ENCODE peak calls at places on chromosome 11, in ten cellular contexts. C, R, M, O, Q, I, X, S, L and A are unnamed samples.

GRCh38 chr11:120413480-120413879 is 77.3 kb downstream of the ARHGEF12 start:
- DNase-seq in S (no peak), M (no peak), I (no peak), C (no peak), L (no peak), R (no peak), X (no peak), O (no peak), Q (peak; percentile 85), A (peak; percentile 45)

GRCh38 chr11:8018742-8019631 is 31.9 kb downstream of the EIF3F start:
- DNase-seq in L (peak; percentile 69), X (peak; percentile 53), C (peak; percentile 25), O (no peak), R (peak; percentile 24), M (peak; percentile 66), S (peak; percentile 53), Q (peak; percentile 69), I (peak; percentile 93), A (peak; percentile 16)

GRCh38 chr11:20278727-20279126 is 84.8 kb upstream of the HTATIP2 start:
- DNase-seq in M (no peak), O (no peak), S (no peak), I (no peak), R (no peak), Q (no peak), L (no peak), C (no peak), X (no peak), A (no peak)

GRCh38 chr11:119650251-119650650 is 78.7 kb downstream of the NECTIN1 start:
- DNase-seq in L (no peak), X (no peak), C (no peak), I (no peak), Q (no peak), M (no peak), O (no peak), S (no peak), R (no peak), A (no peak)

GRCh38 chr11:132055296-132055695 is 684.9 kb downstream of the NTM start:
- DNase-seq in R (no peak), Q (no peak), O (no peak), C (no peak), I (no peak), S (no peak), L (no peak), M (no peak), X (no peak), A (no peak)

GRCh38 chr11:65213322-65214211 is 31.8 kb downstream of the CAPN1 start:
- DNase-seq in O (no peak), R (no peak), M (peak; percentile 36), Q (peak; percentile 6), C (no peak), I (no peak), X (peak; percentile 41), S (no peak), L (no peak), A (no peak)

GRCh38 chr11:8267831-8268529 is 4.3 kb upstream of the LMO1 start:
- DNase-seq in Q (no peak), R (no peak), C (no peak), O (no peak), S (no peak), I (peak; percentile 44), X (peak; percentile 21), L (peak; percentile 35), M (no peak), A (no peak)

GRCh38 chr11:17722000-17722643 is 2.8 kb downstream of the MYOD1 start:
- DNase-seq in Q (peak; percentile 11), M (no peak), R (no peak), L (no peak), I (no peak), O (no peak), C (no peak), X (no peak), S (no peak), A (no peak)

GRCh38 chr11:96254087-96254486 is 88.9 kb downstream of the MAML2 start:
- DNase-seq in O (no peak), Q (peak; percentile 75), S (no peak), C (no peak), L (peak; percentile 54), I (no peak), M (no peak), R (no peak), X (no peak), A (no peak)

GRCh38 chr11:34633990-34634725 is 13.3 kb downstream of the EHF start:
- DNase-seq in M (no peak), X (no peak), L (no peak), Q (peak; percentile 51), C (no peak), I (no peak), O (peak; percentile 74), R (peak; percentile 55), S (no peak), A (no peak)

GRCh38 chr11:111941963-111942362 is 4.8 kb downstream of the DIXDC1 start:
- DNase-seq in S (no peak), C (no peak), O (no peak), L (no peak), X (no peak), Q (no peak), R (no peak), I (no peak), M (no peak), A (no peak)

GRCh38 chr11:116166788-116167465 is 605.9 kb downstream of the BUD13 start:
- DNase-seq in S (no peak), X (no peak), Q (no peak), C (no peak), R (no peak), I (no peak), O (no peak), M (no peak), L (no peak), A (no peak)

GRCh38 chr11:6253196-6253595 is 6.4 kb upstream of the CCKBR start:
- DNase-seq in R (no peak), M (no peak), Q (no peak), O (no peak), S (no peak), C (no peak), X (no peak), I (no peak), L (no peak), A (no peak)

GRCh38 chr11:99020324-99021225 is at the start of gene CNTN5:
- DNase-seq in I (no peak), C (no peak), X (no peak), S (peak; percentile 56), Q (peak; percentile 5), R (no peak), O (no peak), L (peak; percentile 87), M (no peak), A (no peak)

GRCh38 chr11:2810401-2811205 is 75.0 kb downstream of the CDKN1C start:
- DNase-seq in L (no peak), S (no peak), X (no peak), I (no peak), C (no peak), M (no peak), R (no peak), O (no peak), Q (no peak), A (no peak)

GRCh38 chr11:110044226-110044968 is 48.8 kb upstream of the ZC3H12C start:
- DNase-seq in I (no peak), R (no peak), L (no peak), X (no peak), C (no peak), O (no peak), M (no peak), Q (no peak), S (no peak), A (no peak)

GRCh38 chr11:33403344-33403743 is 146.2 kb downstream of the HIPK3 start:
- DNase-seq in C (no peak), O (no peak), Q (no peak), S (no peak), I (no peak), R (no peak), X (no peak), L (no peak), M (no peak), A (no peak)

GRCh38 chr11:26332572-26332915 is 614 bp downstream of the ANO3 start:
- DNase-seq in O (no peak), M (no peak), C (no peak), L (no peak), X (no peak), I (no peak), S (no peak), R (no peak), Q (no peak), A (no peak)

GRCh38 chr11:131234146-131234680 is 136.2 kb upstream of the NTM start:
- DNase-seq in X (no peak), Q (no peak), S (no peak), O (no peak), R (no peak), M (no peak), C (no peak), L (no peak), I (no peak), A (no peak)

GRCh38 chr11:132242662-132243061 is 872.2 kb downstream of the NTM start:
- DNase-seq in I (no peak), L (no peak), O (no peak), M (no peak), R (no peak), S (no peak), Q (no peak), X (no peak), C (no peak), A (no peak)